ENCODE peak calls at places on chromosomes 7 and 10, in seven cellular contexts. Z, X, G, A, N, F and S are unnamed samples.
A peak's percentile ranks its signal among the peaks of the same experiment; 100 is the strongest.

GRCh38 chr7:36972140-36972518 is 247.8 kb upstream of the AOAH start:
- DNase-seq in Z (no peak), X (no peak), G (no peak), A (no peak), N (no peak), F (no peak), S (no peak)

GRCh38 chr7:135160098-135160857 is 10.2 kb downstream of the CYREN start:
- DNase-seq in Z (peak; percentile 15), X (no peak), G (no peak), A (no peak), N (no peak), F (no peak), S (no peak)

GRCh38 chr10:49679480-49679893 is at the start of gene C10orf53:
- DNase-seq in Z (no peak), X (no peak), G (no peak), A (no peak), N (no peak), F (no peak), S (no peak)

GRCh38 chr7:91127974-91128373 is 136.3 kb upstream of the FZD1 start:
- DNase-seq in Z (peak; percentile 11), X (no peak), G (no peak), A (no peak), N (no peak), F (no peak), S (no peak)

GRCh38 chr10:60848126-60848525 is 69.8 kb downstream of the CDK1 start:
- DNase-seq in Z (peak; percentile 22), X (no peak), G (peak; percentile 50), A (no peak), N (no peak), F (no peak), S (peak; percentile 20)

GRCh38 chr7:158858592-158859503 is 2.5 kb downstream of the DYNC2I1 start:
- DNase-seq in Z (no peak), X (no peak), G (no peak), A (no peak), N (no peak), F (peak; percentile 22), S (no peak)

GRCh38 chr7:139709460-139709859 is 68.3 kb downstream of the HIPK2 start:
- DNase-seq in Z (peak; percentile 89), X (no peak), G (peak; percentile 66), A (no peak), N (no peak), F (no peak), S (no peak)

GRCh38 chr7:13947535-13947934 is 41.9 kb downstream of the ETV1 start:
- DNase-seq in Z (no peak), X (no peak), G (no peak), A (no peak), N (no peak), F (no peak), S (no peak)

GRCh38 chr10:14329609-14330246 is 996 bp downstream of the FRMD4A start:
- DNase-seq in Z (no peak), X (no peak), G (no peak), A (no peak), N (no peak), F (no peak), S (no peak)

GRCh38 chr7:45677311-45677900 is 103.2 kb downstream of the ADCY1 start:
- DNase-seq in Z (no peak), X (no peak), G (peak; percentile 2), A (no peak), N (no peak), F (no peak), S (no peak)

GRCh38 chr7:98049034-98049433 is 57.6 kb upstream of the LMTK2 start:
- DNase-seq in Z (no peak), X (no peak), G (no peak), A (no peak), N (no peak), F (no peak), S (peak; percentile 91)

GRCh38 chr7:90595341-90595800 is 750 bp upstream of the CDK14 start:
- DNase-seq in Z (no peak), X (no peak), G (no peak), A (peak; percentile 27), N (no peak), F (no peak), S (peak; percentile 35)

GRCh38 chr10:80131499-80131901 is 1.0 kb upstream of the PLAC9 start:
- DNase-seq in Z (no peak), X (no peak), G (no peak), A (no peak), N (no peak), F (no peak), S (no peak)

GRCh38 chr7:37310322-37311080 is 138.2 kb downstream of the ELMO1 start:
- DNase-seq in Z (no peak), X (no peak), G (no peak), A (no peak), N (peak; percentile 28), F (no peak), S (no peak)

GRCh38 chr10:58982470-58983239 is 193.8 kb upstream of the PHYHIPL start:
- DNase-seq in Z (no peak), X (no peak), G (no peak), A (no peak), N (no peak), F (no peak), S (no peak)

GRCh38 chr7:36806897-36807296 is 82.6 kb upstream of the AOAH start:
- DNase-seq in Z (no peak), X (no peak), G (no peak), A (no peak), N (no peak), F (no peak), S (no peak)

GRCh38 chr7:100675581-100676350 is 2.2 kb downstream of the GNB2 start:
- DNase-seq in Z (peak; percentile 77), X (peak; percentile 70), G (peak; percentile 71), A (peak; percentile 79), N (peak; percentile 98), F (no peak), S (peak; percentile 51)

GRCh38 chr7:152899004-152899403 is 139.5 kb downstream of the ACTR3B start:
- DNase-seq in Z (no peak), X (no peak), G (no peak), A (no peak), N (no peak), F (no peak), S (no peak)

GRCh38 chr10:86956195-86956840 is 1.1 kb downstream of the MMRN2 start:
- DNase-seq in Z (no peak), X (no peak), G (no peak), A (no peak), N (no peak), F (no peak), S (no peak)

GRCh38 chr7:127266047-127266446 is 13.3 kb upstream of the GRM8 start:
- DNase-seq in Z (no peak), X (no peak), G (no peak), A (no peak), N (no peak), F (no peak), S (no peak)

GRCh38 chr10:118276203-118276602 is 65.9 kb downstream of the FAM204A start:
- DNase-seq in Z (no peak), X (no peak), G (no peak), A (no peak), N (no peak), F (no peak), S (no peak)

GRCh38 chr7:65338346-65338745 is 35.3 kb upstream of the ZNF92 start:
- DNase-seq in Z (no peak), X (no peak), G (no peak), A (no peak), N (no peak), F (no peak), S (no peak)